ENCODE peak calls at places on chromosome 20, in five cellular contexts. V, T, E, G and Z are unnamed samples.

GRCh38 chr20:45998337-45998736 is 10.4 kb upstream of the MMP9 start:
- DNase-seq in G (no peak), E (peak), T (no peak), V (no peak), Z (no peak)

GRCh38 chr20:43492101-43492500 is 15.4 kb upstream of the L3MBTL1 start:
- DNase-seq in T (no peak), V (no peak), E (no peak), G (no peak), Z (no peak)

GRCh38 chr20:44714701-44715494 is at the start of gene CCN5:
- DNase-seq in E (peak), V (no peak), T (no peak), G (no peak), Z (peak)

GRCh38 chr20:62356948-62357667 is 10.0 kb downstream of the LAMA5 start:
- DNase-seq in T (no peak), E (no peak), V (no peak), G (no peak), Z (peak)

GRCh38 chr20:9442858-9443257 is 71.5 kb upstream of the LAMP5 start:
- DNase-seq in G (no peak), E (no peak), T (no peak), V (no peak), Z (no peak)

GRCh38 chr20:7031222-7031621 is 263.7 kb downstream of the BMP2 start:
- DNase-seq in T (no peak), G (no peak), V (no peak), E (peak), Z (no peak)

GRCh38 chr20:21520702-21521595 is 7.1 kb upstream of the NKX2-2 start:
- DNase-seq in T (no peak), V (no peak), E (no peak), G (no peak), Z (no peak)

GRCh38 chr20:37114012-37114411 is 18.2 kb upstream of the RBL1 start:
- DNase-seq in T (no peak), V (no peak), E (no peak), G (no peak), Z (no peak)

GRCh38 chr20:21147593-21147992 is 21.7 kb downstream of the KIZ start:
- DNase-seq in G (no peak), T (peak), V (no peak), E (peak), Z (no peak)

GRCh38 chr20:57567471-57568079 is 6.7 kb downstream of the PCK1 start:
- DNase-seq in T (no peak), G (no peak), E (no peak), V (no peak), Z (no peak)

GRCh38 chr20:31500527-31500926 is 13.7 kb upstream of the HM13 start:
- DNase-seq in G (no peak), T (no peak), E (no peak), V (no peak), Z (no peak)

GRCh38 chr20:24654425-24654824 is 185.0 kb downstream of the SYNDIG1 start:
- DNase-seq in E (no peak), V (no peak), T (no peak), G (no peak), Z (no peak)

GRCh38 chr20:8132632-8133587 is 844 bp downstream of the PLCB1 start:
- DNase-seq in T (no peak), E (peak), V (no peak), G (no peak), Z (no peak)

GRCh38 chr20:59598625-59599310 is 5.6 kb upstream of the PHACTR3 start:
- DNase-seq in T (peak), G (no peak), E (peak), V (peak), Z (no peak)

GRCh38 chr20:52275243-52275817 is 83.8 kb upstream of the ZFP64 start:
- DNase-seq in E (no peak), T (no peak), V (no peak), G (no peak), Z (no peak)

GRCh38 chr20:33666293-33667244 is at the start of gene ACTL10:
- DNase-seq in V (peak), G (peak), E (peak), T (peak), Z (peak)

GRCh38 chr20:45441746-45442145 is 25.8 kb downstream of the PIGT start:
- DNase-seq in E (no peak), T (no peak), V (no peak), G (no peak), Z (no peak)

GRCh38 chr20:49567421-49568256 is at the start of gene PTGIS:
- DNase-seq in T (no peak), G (no peak), E (no peak), V (no peak), Z (no peak)

GRCh38 chr20:47999166-47999565 is 213.9 kb upstream of the SULF2 start:
- DNase-seq in E (no peak), G (no peak), T (no peak), V (no peak), Z (no peak)

GRCh38 chr20:49483706-49484101 is 1.2 kb upstream of the KCNB1 start:
- DNase-seq in T (no peak), E (no peak), V (no peak), G (no peak), Z (no peak)

GRCh38 chr20:12965212-12965879 is 43.4 kb upstream of the SPTLC3 start:
- DNase-seq in G (no peak), E (no peak), V (no peak), T (no peak), Z (no peak)

GRCh38 chr20:39052676-39053075 is 90.5 kb downstream of the DHX35 start:
- DNase-seq in T (no peak), V (no peak), G (no peak), E (no peak), Z (no peak)

GRCh38 chr20:31587545-31588389 is 17.3 kb upstream of the ID1 start:
- DNase-seq in V (no peak), T (no peak), G (no peak), E (no peak), Z (no peak)

GRCh38 chr20:24966317-24967012 is 17.4 kb downstream of the CST7 start:
- DNase-seq in G (no peak), V (no peak), T (no peak), E (no peak), Z (no peak)

GRCh38 chr20:62172666-62173065 is 10.2 kb upstream of the MTG2 start:
- DNase-seq in T (no peak), G (no peak), V (no peak), E (no peak), Z (no peak)

GRCh38 chr20:61522498-61523090 is 270.5 kb downstream of the CDH4 start:
- DNase-seq in E (no peak), T (no peak), V (no peak), G (no peak), Z (no peak)